ENCODE peak calls at places on chromosomes 2 and 18, in seven cellular contexts. Y is chondrocyte, K is ELF-1, C is NCI-H1694 treated with DMSO at 0.1 percent for 48 hours, E is lung microvascular endothelial cell, M is GM12878, P is OCI-LY7. W is an unnamed sample.

GRCh38 chr18:45755936-45756335 is 32.0 kb downstream of the SLC14A1 start:
- DNase-seq in Y (no peak), P (no peak), K (no peak), E (peak; percentile 99), C (no peak), M (no peak), W (no peak)

GRCh38 chr2:95047629-95048510 is 22.4 kb downstream of the MAL start:
- DNase-seq in P (no peak), Y (peak; percentile 81), E (no peak), M (no peak), C (no peak), K (no peak), W (peak; percentile 39)

GRCh38 chr2:220959391-220959802 is 612.7 kb downstream of the EPHA4 start:
- DNase-seq in K (no peak), Y (no peak), P (no peak), C (no peak), M (no peak), E (no peak), W (no peak)

GRCh38 chr2:197209742-197210408 is 100.7 kb downstream of the ANKRD44 start:
- DNase-seq in E (no peak), P (peak; percentile 78), K (no peak), M (peak; percentile 76), Y (no peak), C (no peak), W (peak; percentile 80)

GRCh38 chr18:6086731-6087130 is 191.4 kb upstream of the TMEM200C start:
- DNase-seq in K (no peak), M (no peak), Y (no peak), E (no peak), P (no peak), C (no peak), W (no peak)

GRCh38 chr2:43872151-43872550 is 33.4 kb downstream of the ABCG8 start:
- DNase-seq in K (no peak), E (no peak), C (no peak), P (no peak), Y (no peak), M (no peak), W (no peak)

GRCh38 chr2:39706350-39706749 is 40.6 kb downstream of the TMEM178A start:
- DNase-seq in M (no peak), K (no peak), P (no peak), C (no peak), E (no peak), Y (no peak), W (no peak)

GRCh38 chr2:241508240-241508509 is 209 bp downstream of the STK25 start:
- DNase-seq in P (no peak), C (no peak), K (no peak), E (no peak), Y (no peak), M (no peak), W (no peak)

GRCh38 chr18:56568986-56569385 is 69.4 kb downstream of the TXNL1 start:
- DNase-seq in P (no peak), E (no peak), Y (no peak), K (no peak), M (no peak), C (no peak), W (no peak)

GRCh38 chr2:224436634-224437033 is 34.7 kb upstream of the FAM124B start:
- DNase-seq in K (no peak), E (no peak), C (no peak), Y (no peak), M (no peak), P (no peak), W (no peak)

GRCh38 chr2:113337809-113338208 is 59.1 kb upstream of the PAX8 start:
- DNase-seq in P (no peak), E (no peak), K (no peak), Y (no peak), C (no peak), M (no peak), W (no peak)

GRCh38 chr2:172011814-172012580 is 12.2 kb downstream of the METAP1D start:
- DNase-seq in P (no peak), M (no peak), Y (no peak), C (no peak), E (no peak), K (no peak), W (no peak)

GRCh38 chr2:189580662-189581353 is at the start of gene SLC40A1:
- DNase-seq in C (peak; percentile 12), E (peak; percentile 91), P (no peak), Y (peak; percentile 79), K (peak; percentile 87), M (no peak), W (peak; percentile 92)

GRCh38 chr2:227411990-227412350 is 24.2 kb upstream of the SCYGR1 start:
- DNase-seq in C (no peak), E (no peak), Y (no peak), K (no peak), P (no peak), M (no peak), W (no peak)

GRCh38 chr2:219631406-219631891 is 4.0 kb downstream of the SLC4A3 start:
- DNase-seq in P (no peak), E (no peak), Y (no peak), K (no peak), M (no peak), C (no peak), W (peak; percentile 47)

GRCh38 chr2:101111917-101112771 is 39.0 kb downstream of the TBC1D8 start:
- DNase-seq in K (no peak), E (peak; percentile 59), Y (no peak), P (no peak), C (no peak), M (no peak), W (no peak)

GRCh38 chr2:20207051-20207450 is 17.9 kb downstream of the SDC1 start:
- DNase-seq in C (no peak), K (no peak), M (peak; percentile 53), E (no peak), P (peak; percentile 62), Y (no peak), W (no peak)

GRCh38 chr2:25757906-25758305 is 84.5 kb upstream of the DTNB start:
- DNase-seq in C (no peak), E (no peak), P (no peak), Y (no peak), M (no peak), K (no peak), W (no peak)

GRCh38 chr2:147630585-147630984 is 214.2 kb upstream of the ACVR2A start:
- DNase-seq in Y (no peak), P (no peak), E (no peak), K (no peak), C (no peak), M (no peak), W (no peak)

GRCh38 chr2:18473241-18473841 is 87.1 kb downstream of the RDH14 start:
- DNase-seq in P (no peak), M (no peak), E (no peak), K (no peak), C (no peak), Y (no peak), W (no peak)

GRCh38 chr2:107197601-107198000 is 311.6 kb upstream of the ST6GAL2 start:
- DNase-seq in Y (no peak), E (no peak), K (no peak), C (peak; percentile 88), M (no peak), P (no peak), W (no peak)

GRCh38 chr18:3456686-3457069 is 6.7 kb downstream of the TGIF1 start:
- DNase-seq in C (no peak), E (no peak), M (no peak), P (no peak), Y (no peak), K (no peak), W (no peak)

GRCh38 chr2:157261199-157261782 is 3.8 kb downstream of the GALNT5 start:
- DNase-seq in K (peak; percentile 6), M (no peak), C (peak; percentile 88), Y (no peak), E (no peak), P (no peak), W (peak; percentile 59)

GRCh38 chr2:23693606-23693951 is 233.3 kb downstream of the ATAD2B start:
- DNase-seq in K (no peak), C (no peak), E (no peak), P (no peak), M (no peak), Y (no peak), W (no peak)

GRCh38 chr2:43040084-43040854 is 186.1 kb downstream of the ZFP36L2 start:
- DNase-seq in K (no peak), Y (peak; percentile 59), P (no peak), E (no peak), M (no peak), C (no peak), W (no peak)

GRCh38 chr2:71526131-71526530 is 72.8 kb downstream of the DYSF start:
- DNase-seq in C (no peak), K (no peak), M (no peak), P (no peak), Y (no peak), E (no peak), W (peak; percentile 37)

GRCh38 chr18:34322365-34323289 is 97.9 kb upstream of the NOL4 start:
- DNase-seq in Y (no peak), M (peak; percentile 59), C (peak; percentile 68), P (peak; percentile 66), E (peak; percentile 69), K (peak; percentile 34), W (peak; percentile 64)

GRCh38 chr18:79720359-79720733 is 40.7 kb downstream of the CTDP1 start:
- DNase-seq in Y (no peak), K (peak; percentile 21), P (no peak), M (no peak), C (no peak), E (no peak), W (no peak)

GRCh38 chr2:235747868-235748144 is 254.0 kb downstream of the AGAP1 start:
- DNase-seq in P (no peak), K (no peak), M (no peak), C (peak; percentile 84), E (no peak), Y (no peak), W (no peak)

GRCh38 chr2:207257291-207258190 is 91.8 kb upstream of the KLF7 start:
- DNase-seq in M (no peak), Y (no peak), P (no peak), K (no peak), C (no peak), E (no peak), W (no peak)

GRCh38 chr2:74887445-74887951 is 53.6 kb downstream of the HK2 start:
- DNase-seq in E (no peak), M (no peak), K (no peak), P (no peak), C (no peak), Y (no peak), W (peak; percentile 83)

GRCh38 chr2:99754215-99754614 is 264.4 kb upstream of the REV1 start:
- DNase-seq in Y (no peak), E (no peak), P (no peak), M (no peak), K (no peak), C (no peak), W (no peak)

GRCh38 chr18:9321709-9322108 is 12.9 kb upstream of the TWSG1 start:
- DNase-seq in P (no peak), C (no peak), K (no peak), Y (no peak), E (peak; percentile 62), M (no peak), W (no peak)

W was measured in islet precursor cell.